ENCODE peak calls at places on chromosomes 1 and 21, in six cellular contexts. H is tibial artery, N is heart left ventricle, Z is suprapubic skin, C is transverse colon, A is dorsolateral prefrontal cortex. L is an unnamed sample.

GRCh38 chr1:23111600-23112535 is 56.8 kb downstream of the LUZP1 start:
- DNase-seq in A (no peak), C (no peak), Z (no peak), N (no peak), H (no peak), L (no peak)

GRCh38 chr1:181733486-181733885 is 250.2 kb downstream of the CACNA1E start:
- DNase-seq in N (no peak), A (no peak), C (no peak), Z (no peak), H (no peak), L (no peak)

GRCh38 chr1:173477286-173478098 is at the start of gene PRDX6:
- DNase-seq in H (peak), A (no peak), C (peak), N (peak), Z (peak), L (peak)

GRCh38 chr21:39850333-39850732 is 16.9 kb upstream of the PCP4 start:
- DNase-seq in C (no peak), Z (no peak), A (no peak), H (no peak), N (no peak), L (no peak)

GRCh38 chr21:21010698-21011097 is 12.5 kb downstream of the NCAM2 start:
- DNase-seq in A (no peak), C (no peak), Z (no peak), H (no peak), N (no peak), L (no peak)

GRCh38 chr1:155938220-155938627 is 3.2 kb upstream of the RXFP4 start:
- DNase-seq in N (no peak), Z (no peak), A (no peak), H (peak), C (no peak), L (peak)

GRCh38 chr1:93992954-93993353 is 83.7 kb upstream of the GCLM start:
- DNase-seq in A (no peak), H (no peak), Z (no peak), C (no peak), N (no peak), L (no peak)

GRCh38 chr1:185520188-185520935 is 203.3 kb upstream of the IVNS1ABP start:
- DNase-seq in C (no peak), H (no peak), Z (no peak), N (no peak), A (no peak), L (no peak)

GRCh38 chr1:80212958-80213357 is 1206.4 kb upstream of the ADGRL4 start:
- DNase-seq in H (no peak), Z (no peak), C (no peak), N (no peak), A (no peak), L (no peak)

GRCh38 chr1:226602186-226603029 is 53.8 kb downstream of the STUM start:
- DNase-seq in A (no peak), Z (peak), H (peak), C (peak), N (peak), L (peak)

GRCh38 chr21:34707876-34708325 is 39.1 kb downstream of the CLIC6 start:
- DNase-seq in C (no peak), N (no peak), H (peak), A (no peak), Z (no peak), L (no peak)

GRCh38 chr1:92886886-92887419 is 55.1 kb downstream of the RPL5 start:
- DNase-seq in C (no peak), H (no peak), Z (no peak), A (no peak), N (no peak), L (peak)

GRCh38 chr1:153880962-153881361 is 41.8 kb downstream of the GATAD2B start:
- DNase-seq in H (peak), A (peak), N (peak), Z (peak), C (peak), L (peak)

GRCh38 chr1:233328661-233329498 is 1.4 kb downstream of the MAP3K21 start:
- DNase-seq in N (no peak), Z (peak), A (no peak), C (peak), H (no peak), L (peak)

GRCh38 chr1:185934476-185935189 is 200.4 kb downstream of the HMCN1 start:
- DNase-seq in C (no peak), N (no peak), A (no peak), H (no peak), Z (no peak), L (no peak)

GRCh38 chr1:91124989-91125417 is 103.2 kb upstream of the ZNF644 start:
- DNase-seq in Z (no peak), A (no peak), C (no peak), N (no peak), H (no peak), L (no peak)

GRCh38 chr1:209585672-209586071 is 2.2 kb downstream of the CAMK1G start:
- DNase-seq in H (no peak), Z (no peak), C (peak), A (peak), N (peak), L (peak)

GRCh38 chr1:15168479-15168878 is 14.9 kb downstream of the TMEM51 start:
- DNase-seq in Z (no peak), C (no peak), A (no peak), N (no peak), H (no peak), L (no peak)

GRCh38 chr1:52919051-52919719 is 2.4 kb downstream of the ECHDC2 start:
- DNase-seq in H (no peak), Z (no peak), N (no peak), C (no peak), A (no peak), L (no peak)

GRCh38 chr1:226017070-226017469 is 17.9 kb upstream of the SDE2 start:
- DNase-seq in H (no peak), N (no peak), Z (no peak), A (no peak), C (no peak), L (no peak)

GRCh38 chr1:228937851-228938247 is 202.6 kb downstream of the RHOU start:
- DNase-seq in A (no peak), C (no peak), N (no peak), H (no peak), Z (no peak), L (no peak)

GRCh38 chr1:28173980-28174297 is 2.6 kb downstream of the PTAFR start:
- DNase-seq in A (no peak), H (no peak), N (no peak), C (no peak), Z (no peak), L (no peak)

GRCh38 chr1:16183765-16184556 is 28.1 kb upstream of the EPHA2 start:
- DNase-seq in Z (no peak), A (no peak), C (no peak), N (no peak), H (no peak), L (no peak)

GRCh38 chr1:159957824-159958268 is 3.8 kb upstream of the SLAMF9 start:
- DNase-seq in H (peak), Z (no peak), C (no peak), N (no peak), A (no peak), L (no peak)

GRCh38 chr1:208475449-208475848 is 231.3 kb upstream of the PLXNA2 start:
- DNase-seq in H (no peak), Z (no peak), A (no peak), N (peak), C (no peak), L (no peak)

GRCh38 chr1:115193026-115193425 is 103.7 kb upstream of the TSPAN2 start:
- DNase-seq in C (no peak), N (no peak), H (no peak), A (no peak), Z (no peak), L (no peak)
- H3K27ac ChIP-seq in C (no peak), N (no peak), H (no peak), A (no peak), Z (no peak), L (no peak)

DNA sequence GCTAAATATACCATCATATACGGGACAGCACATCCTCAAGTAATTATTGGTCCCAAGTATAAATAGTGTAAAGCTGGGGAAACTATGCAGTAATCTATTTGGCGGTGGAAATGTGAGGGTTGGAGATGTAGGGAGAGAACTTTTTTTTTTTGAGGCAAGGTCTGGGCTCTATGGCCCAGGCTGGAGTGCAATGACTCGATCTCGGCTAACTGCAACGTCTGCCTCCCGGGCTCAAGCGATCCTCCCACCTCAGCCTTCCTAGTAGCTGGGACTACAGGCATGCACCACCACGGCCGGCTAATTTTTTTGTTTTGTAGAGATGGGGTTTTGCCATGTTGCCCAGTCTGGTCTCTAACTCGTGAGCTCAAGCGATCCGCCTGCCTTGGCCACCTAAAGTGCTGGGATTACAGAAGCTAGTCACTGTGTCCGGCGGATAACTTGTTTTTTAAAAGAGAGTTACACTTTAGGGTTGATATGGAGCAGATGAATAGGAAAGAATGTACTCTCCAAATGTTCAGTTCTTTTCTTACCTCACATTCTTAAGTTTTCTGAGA is 1.9 kb downstream of the IFT25 start:
- DNase-seq in N (no peak), H (no peak), C (no peak), A (no peak), Z (no peak), L (no peak)
- H3K27ac ChIP-seq in N (no peak), H (no peak), C (no peak), A (no peak), Z (no peak), L (no peak)

GRCh38 chr1:230104395-230105244 is 37.6 kb downstream of the GALNT2 start:
- DNase-seq in A (peak), N (peak), H (peak), C (peak), Z (peak), L (peak)
- H3K27ac ChIP-seq in A (no peak), N (peak), H (peak), C (peak), Z (peak), L (peak)

DNA sequence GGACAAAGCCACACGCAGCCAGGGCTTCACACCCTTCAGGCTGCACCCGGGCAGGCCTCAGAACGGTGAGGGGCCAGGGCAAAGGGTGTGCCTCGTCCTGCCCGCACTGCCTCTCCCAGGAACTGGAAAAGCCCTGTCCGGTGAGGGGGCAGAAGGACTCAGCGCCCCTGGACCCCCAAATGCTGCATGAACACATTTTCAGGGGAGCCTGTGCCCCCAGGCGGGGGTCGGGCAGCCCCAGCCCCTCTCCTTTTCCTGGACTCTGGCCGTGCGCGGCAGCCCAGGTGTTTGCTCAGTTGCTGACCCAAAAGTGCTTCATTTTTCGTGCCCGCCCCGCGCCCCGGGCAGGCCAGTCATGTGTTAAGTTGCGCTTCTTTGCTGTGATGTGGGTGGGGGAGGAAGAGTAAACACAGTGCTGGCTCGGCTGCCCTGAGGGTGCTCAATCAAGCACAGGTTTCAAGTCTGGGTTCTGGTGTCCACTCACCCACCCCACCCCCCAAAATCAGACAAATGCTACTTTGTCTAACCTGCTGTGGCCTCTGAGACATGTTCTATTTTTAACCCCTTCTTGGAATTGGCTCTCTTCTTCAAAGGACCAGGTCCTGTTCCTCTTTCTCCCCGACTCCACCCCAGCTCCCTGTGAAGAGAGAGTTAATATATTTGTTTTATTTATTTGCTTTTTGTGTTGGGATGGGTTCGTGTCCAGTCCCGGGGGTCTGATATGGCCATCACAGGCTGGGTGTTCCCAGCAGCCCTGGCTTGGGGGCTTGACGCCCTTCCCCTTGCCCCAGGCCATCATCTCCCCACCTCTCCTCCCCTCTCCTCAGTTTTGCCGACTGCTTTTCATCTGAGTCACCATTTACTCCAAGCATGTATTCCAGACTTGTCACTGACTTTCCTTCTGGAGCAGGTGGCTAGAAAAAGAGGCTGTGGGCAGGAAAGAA is 8.1 kb downstream of the PSRC1 start:
- DNase-seq in N (no peak), C (peak), Z (peak), A (no peak), H (no peak), L (peak)
- H3K27ac ChIP-seq in N (no peak), C (peak), Z (peak), A (peak), H (no peak), L (no peak)

GRCh38 chr21:36706951-36707762 is 8.2 kb downstream of the SIM2 start:
- DNase-seq in C (no peak), H (peak), A (no peak), Z (no peak), N (no peak), L (peak)
- H3K27ac ChIP-seq in C (no peak), H (no peak), A (no peak), Z (no peak), N (no peak), L (no peak)

GRCh38 chr1:21703318-21703963 is 34.3 kb upstream of the RAP1GAP start:
- DNase-seq in H (no peak), C (no peak), Z (no peak), A (no peak), N (no peak), L (no peak)
- H3K27ac ChIP-seq in H (no peak), C (no peak), Z (no peak), A (peak), N (no peak), L (no peak)

DNA sequence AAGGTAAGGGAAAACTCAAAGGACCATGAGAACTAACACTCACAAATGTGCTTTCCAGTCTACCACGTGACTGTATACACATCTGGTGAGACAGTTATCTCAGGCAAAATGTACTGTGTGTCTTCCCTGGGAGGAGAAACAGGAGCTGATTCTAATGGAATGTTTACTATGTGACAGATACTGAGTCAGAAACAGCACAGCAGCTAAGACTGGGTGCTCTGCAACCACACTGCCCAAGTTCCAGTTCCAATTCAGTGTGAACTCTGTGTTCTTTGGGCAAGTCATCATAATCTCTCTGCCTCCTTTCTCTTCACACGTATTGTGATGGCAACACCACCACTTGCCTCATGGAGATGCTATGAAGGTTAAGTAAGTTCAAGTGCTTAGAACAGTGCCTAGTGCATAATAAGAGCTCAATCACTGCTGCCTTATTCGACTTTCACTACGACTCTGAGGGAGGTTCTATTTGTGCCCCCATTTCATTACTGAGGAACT is 79.0 kb downstream of the SLC45A1 start:
- DNase-seq in A (no peak), N (peak), Z (no peak), H (peak), C (peak), L (no peak)
- H3K27ac ChIP-seq in A (no peak), N (peak), Z (peak), H (peak), C (peak), L (peak)

DNA sequence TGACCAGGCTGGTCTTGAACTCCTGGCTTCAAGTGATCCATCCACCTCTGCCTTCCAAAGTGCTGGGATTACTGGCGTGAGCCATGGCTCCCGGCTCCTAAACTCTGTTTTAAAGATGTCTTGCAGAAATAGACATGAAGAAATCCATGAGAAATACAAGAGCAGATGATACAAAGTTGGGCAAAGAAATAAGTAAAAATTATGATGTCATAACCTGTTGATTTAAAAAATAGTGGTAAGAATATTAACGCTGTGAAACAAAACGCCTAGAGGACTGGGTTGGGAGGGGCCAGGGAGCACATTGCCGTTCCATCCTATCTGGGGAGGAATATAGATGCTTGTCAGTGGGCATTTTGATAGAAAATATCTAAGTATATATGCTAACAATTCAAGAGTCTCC is 1.2 kb upstream of the ITGB2 start:
- DNase-seq in Z (no peak), C (no peak), N (no peak), H (no peak), A (no peak), L (no peak)
- H3K27ac ChIP-seq in Z (no peak), C (no peak), N (no peak), H (no peak), A (no peak), L (no peak)

GRCh38 chr1:7967651-7968050 is 6.1 kb downstream of the PARK7 start:
- DNase-seq in H (no peak), N (no peak), Z (no peak), A (no peak), C (no peak), L (no peak)

GRCh38 chr1:7964476-7964875 is 3.0 kb downstream of the PARK7 start:
- DNase-seq in Z (no peak), N (no peak), H (no peak), A (no peak), C (no peak), L (no peak)

GRCh38 chr1:7970250-7970649 is 8.7 kb downstream of the PARK7 start:
- DNase-seq in Z (no peak), A (no peak), C (no peak), H (no peak), N (no peak), L (no peak)

GRCh38 chr1:7971024-7971423 is 9.5 kb downstream of the PARK7 start:
- DNase-seq in N (no peak), H (no peak), C (no peak), Z (no peak), A (no peak), L (no peak)

GRCh38 chr1:7967206-7967605 is 5.7 kb downstream of the PARK7 start:
- DNase-seq in A (no peak), Z (no peak), C (no peak), H (no peak), N (no peak), L (no peak)
- H3K27ac ChIP-seq in A (no peak), Z (no peak), C (no peak), H (no peak), N (no peak), L (no peak)

L was measured in colonic mucosa.